ENCODE peak calls at places on chromosomes 5 and 9, in four cellular contexts. H is WTC11, B is HepG2, C is GM12878. T is an unnamed sample.
A peak's percentile ranks its signal among the peaks of the same experiment; 100 is the strongest.

GRCh38 chr5:54315736-54316135 is 5.4 kb upstream of the ARL15 start:
- DNase-seq in C (no peak), H (no peak), B (no peak), T (no peak)

GRCh38 chr9:35606138-35606504 is 1.1 kb downstream of the TESK1 start:
- DNase-seq in B (no peak), C (no peak), H (no peak), T (no peak)

GRCh38 chr9:123749580-123750202 is 180.2 kb downstream of the DENND1A start:
- DNase-seq in H (no peak), C (peak; percentile 40), B (no peak), T (no peak)

GRCh38 chr5:25090818-25091217 is 446.0 kb upstream of the CDH10 start:
- DNase-seq in C (no peak), B (no peak), H (no peak), T (no peak)

GRCh38 chr5:1143670-1143951 is 31.7 kb upstream of the SLC12A7 start:
- DNase-seq in C (no peak), H (no peak), B (no peak), T (no peak)

GRCh38 chr9:128026255-128027165 is 40.6 kb downstream of the NAIF1 start:
- DNase-seq in C (peak; percentile 86), H (no peak), B (no peak), T (no peak)

GRCh38 chr5:16980983-16981382 is 44.9 kb upstream of the MYO10 start:
- DNase-seq in C (no peak), B (no peak), H (no peak), T (no peak)

GRCh38 chr5:132427285-132428146 is 58.0 kb downstream of the SLC22A5 start:
- DNase-seq in B (no peak), H (no peak), C (no peak), T (no peak)

GRCh38 chr9:6928863-6929262 is 171.1 kb downstream of the KDM4C start:
- DNase-seq in H (no peak), B (no peak), C (no peak), T (no peak)

GRCh38 chr5:138229387-138229786 is 16.3 kb upstream of the CDC23 start:
- DNase-seq in H (no peak), C (no peak), B (no peak), T (no peak)
- TF ChIP-seq CREM in H (no peak), C (no peak), B (no peak), T (no peak)

DNA sequence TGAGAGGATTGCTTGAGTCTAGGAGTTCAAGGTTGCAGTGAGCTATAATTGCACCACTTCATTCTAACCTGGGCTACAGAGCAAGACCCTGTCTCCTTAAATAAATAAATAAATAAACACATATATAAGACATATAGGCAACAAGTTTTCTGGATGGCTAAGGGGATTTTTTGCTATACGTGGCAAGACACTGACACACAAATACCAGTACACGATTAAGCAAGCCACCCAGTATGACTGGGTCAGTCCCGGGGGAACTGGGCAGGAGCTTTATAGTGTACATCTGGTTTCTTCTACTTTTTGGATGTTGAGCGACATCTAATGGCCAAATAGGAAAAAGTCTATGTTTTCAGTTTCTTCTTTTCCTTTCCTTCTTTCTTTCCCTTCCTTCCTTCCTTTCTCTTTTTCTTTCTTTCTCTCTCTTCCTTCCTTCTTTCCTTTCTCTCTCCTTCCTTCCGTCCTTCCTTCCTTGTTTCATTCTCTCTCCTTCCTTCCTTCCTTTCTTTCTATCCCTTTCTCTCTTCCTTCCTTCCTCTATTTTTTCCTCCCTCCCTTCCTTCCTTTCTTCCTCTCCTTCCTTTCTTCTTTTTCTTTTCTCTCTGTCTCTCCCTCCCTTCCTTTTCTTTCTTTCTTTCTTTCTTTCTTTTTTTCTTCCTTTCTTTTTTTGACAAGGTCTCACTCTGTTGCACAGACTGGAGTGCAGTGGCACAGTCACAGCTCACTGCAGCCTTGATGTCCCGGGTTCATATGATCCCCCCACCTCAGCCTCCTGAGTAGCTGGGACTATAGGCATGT is 47.0 kb upstream of the PLIN2 start:
- DNase-seq in B (peak; percentile 79), C (peak; percentile 64), H (peak; percentile 30), T (peak; percentile 44)
- TF ChIP-seq CREM in B (no peak), C (no peak), H (no peak), T (no peak)

DNA sequence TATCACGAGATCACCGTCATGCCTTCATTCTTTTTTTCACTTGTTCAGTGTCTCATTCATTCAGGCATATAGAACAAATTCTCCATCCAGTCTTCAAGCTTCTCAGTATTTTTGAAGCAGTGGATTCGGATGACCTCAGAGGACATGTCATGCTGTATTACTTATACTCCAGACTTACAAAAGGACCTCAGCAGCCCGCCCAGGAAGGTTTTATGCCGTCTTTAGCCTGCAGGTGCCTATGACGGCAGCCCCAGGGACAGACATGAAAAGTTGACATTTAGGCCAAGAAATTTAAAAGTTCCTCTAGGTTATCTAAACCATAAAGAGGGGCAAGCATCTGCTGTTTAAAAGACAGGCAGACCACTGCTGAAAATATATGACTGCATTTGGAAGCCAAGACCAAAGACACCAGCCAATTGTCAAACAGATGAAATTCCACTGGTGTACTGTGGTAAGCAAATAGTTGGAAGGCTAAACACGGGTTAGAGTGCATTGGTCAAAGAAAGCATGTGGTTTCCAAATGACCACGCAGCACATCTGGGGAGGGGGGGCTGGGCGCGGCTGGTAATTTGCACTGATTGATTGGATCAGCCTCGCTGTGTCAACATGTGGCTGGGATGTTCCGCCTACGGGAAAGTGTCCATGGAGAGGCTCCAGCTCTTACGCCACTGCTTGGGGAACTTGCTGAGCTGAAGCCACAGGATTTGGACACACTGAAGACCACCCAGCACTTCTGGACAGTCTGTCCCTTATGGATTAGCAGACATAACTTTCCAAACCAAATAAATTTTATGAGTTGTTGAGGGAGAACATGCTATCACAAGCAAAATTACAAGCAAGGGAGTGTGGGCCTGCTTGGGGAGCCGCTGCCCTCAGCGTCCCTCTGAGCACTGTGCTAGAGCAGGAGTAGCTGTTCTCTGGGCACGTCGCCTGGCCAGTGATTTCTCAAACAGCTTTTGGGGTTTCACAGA is 173.6 kb downstream of the FANCC start:
- DNase-seq in B (peak; percentile 62), C (no peak), H (no peak), T (no peak)
- TF ChIP-seq CREM in B (no peak), C (no peak), H (no peak), T (no peak)

GRCh38 chr5:116502616-116503015 is 72.0 kb downstream of the SEMA6A start:
- DNase-seq in B (no peak), C (no peak), H (no peak), T (no peak)
- TF ChIP-seq CREM in B (no peak), C (no peak), H (no peak), T (no peak)

GRCh38 chr9:93677641-93678136 is 101.3 kb downstream of the PHF2 start:
- DNase-seq in H (peak; percentile 4), B (no peak), C (no peak), T (no peak)
- TF ChIP-seq CREM in H (no peak), B (no peak), C (no peak), T (no peak)

GRCh38 chr9:5698810-5699556 is 70.1 kb downstream of the RIC1 start:
- DNase-seq in H (no peak), B (no peak), C (no peak), T (no peak)
- TF ChIP-seq CREM in H (no peak), B (no peak), C (no peak), T (no peak)

GRCh38 chr5:2207109-2207399 is 324.3 kb upstream of the IRX4 start:
- DNase-seq in C (no peak), H (no peak), B (no peak), T (no peak)

GRCh38 chr5:2206244-2207108 is 323.8 kb upstream of the IRX4 start:
- DNase-seq in C (no peak), B (no peak), H (no peak), T (no peak)

GRCh38 chr5:2207416-2207950 is 324.8 kb upstream of the IRX4 start:
- DNase-seq in C (no peak), B (no peak), H (no peak), T (no peak)

GRCh38 chr5:2205596-2205995 is 322.9 kb upstream of the IRX4 start:
- DNase-seq in H (no peak), B (no peak), C (no peak), T (no peak)

DNA sequence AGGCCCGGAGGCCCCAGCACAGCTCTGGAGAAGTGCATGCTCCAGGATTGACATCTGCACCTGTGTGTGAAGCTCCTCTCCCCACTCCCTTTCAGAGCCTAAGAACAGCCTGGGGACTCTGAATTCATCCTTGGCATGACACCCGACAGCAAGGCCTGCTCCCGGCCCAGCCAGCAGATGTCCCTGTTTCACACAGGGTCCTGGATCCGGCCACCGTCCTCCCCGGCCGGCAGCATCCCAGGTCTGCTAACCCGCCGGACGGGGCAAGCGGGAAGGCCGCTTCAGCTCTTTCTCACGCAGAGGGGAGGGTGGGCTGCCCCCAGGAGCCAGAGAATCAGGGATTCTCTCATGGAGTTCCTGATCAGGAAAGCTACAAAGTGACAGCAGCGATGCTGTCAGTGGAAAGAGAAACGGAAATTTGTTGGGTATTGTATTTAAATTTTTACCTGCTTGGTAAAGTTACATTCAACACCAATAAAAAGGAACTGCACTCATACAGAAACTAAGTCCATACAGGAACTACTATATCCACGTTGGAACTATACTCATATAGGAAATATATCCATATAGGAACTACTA is 325.3 kb upstream of the IRX4 start:
- DNase-seq in H (peak; percentile 82), C (no peak), B (peak; percentile 18), T (peak; percentile 50)
- TF ChIP-seq CREM in H (no peak), C (no peak), B (no peak), T (no peak)

GRCh38 chr9:135552698-135553161 is 6.8 kb downstream of the OBP2A start:
- DNase-seq in C (no peak), H (peak; percentile 46), B (no peak), T (peak; percentile 50)

GRCh38 chr9:135550344-135550918 is 4.5 kb downstream of the OBP2A start:
- DNase-seq in H (no peak), B (no peak), C (no peak), T (no peak)

GRCh38 chr9:135552021-135552697 is 6.2 kb downstream of the OBP2A start:
- DNase-seq in H (no peak), B (no peak), C (no peak), T (no peak)

GRCh38 chr9:135551456-135551855 is 5.5 kb downstream of the OBP2A start:
- DNase-seq in C (no peak), B (no peak), H (no peak), T (no peak)

DNA sequence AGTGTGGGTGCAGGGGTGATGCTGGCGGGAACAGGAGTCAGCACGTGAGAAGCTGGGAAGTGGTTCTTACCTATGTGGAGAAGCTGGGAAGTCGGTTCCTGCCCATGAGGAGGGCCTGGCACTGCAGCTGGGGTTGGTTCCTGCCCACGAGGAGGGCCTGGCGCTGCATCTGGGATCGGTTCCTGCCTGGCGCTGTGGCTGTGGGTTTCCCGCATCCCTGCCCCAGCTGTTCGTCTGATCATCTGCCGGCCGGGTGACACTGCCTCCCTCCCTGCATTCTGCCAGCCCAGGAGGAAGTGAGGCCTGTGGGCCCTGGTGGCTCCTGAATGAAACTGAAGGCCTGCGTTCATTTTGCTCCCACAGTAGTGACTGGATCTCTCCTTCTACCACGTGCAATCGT is 5.1 kb downstream of the OBP2A start:
- DNase-seq in C (no peak), H (no peak), B (no peak), T (no peak)
- TF ChIP-seq CREM in C (no peak), H (no peak), B (no peak), T (no peak)

T was measured in K562.